ENCODE peak calls at places on chromosomes 2 and 18, in seven cellular contexts. K is H9, Y is IMR-90, N is mesenchymal stem cell, R is neuronal stem cell, Q is mesendoderm, J is H1. V is an unnamed sample. For H3K79me1, the result is how much of the 10 kb centered on the place peaks cover.

GRCh38 chr2:72271766-72272615 is 124.3 kb upstream of the CYP26B1 start:
- DNase-seq in R (no peak), N (no peak), K (no peak), Y (no peak), Q (no peak), J (no peak), V (no peak)

GRCh38 chr2:72669121-72669520 is 156.7 kb downstream of the EXOC6B start:
- DNase-seq in J (no peak), R (no peak), N (no peak), Q (no peak), K (no peak), Y (peak), V (no peak)

GRCh38 chr2:83364264-83364663 is 1094.8 kb downstream of the SUCLG1 start:
- DNase-seq in Y (no peak), N (no peak), R (no peak), J (no peak), K (no peak), Q (no peak), V (peak)

GRCh38 chr2:47205576-47206141 is 50.6 kb upstream of the STPG4 start:
- DNase-seq in Q (peak), K (no peak), J (peak), Y (peak), N (no peak), R (no peak), V (no peak)

GRCh38 chr2:19801367-19802087 is 100.3 kb downstream of the TTC32 start:
- DNase-seq in J (no peak), R (no peak), Q (no peak), K (no peak), Y (peak), N (peak), V (peak)

GRCh38 chr2:227152093-227152766 is 11.8 kb downstream of the COL4A4 start:
- DNase-seq in R (no peak), K (no peak), J (no peak), N (no peak), Y (no peak), Q (no peak), V (no peak)

GRCh38 chr2:78780321-78780720 is 245.2 kb upstream of the REG3G start:
- DNase-seq in Y (no peak), Q (no peak), N (peak), K (no peak), R (no peak), J (no peak), V (no peak)

GRCh38 chr2:196291873-196292800 is 120.8 kb upstream of the STK17B start:
- DNase-seq in R (no peak), J (no peak), Y (no peak), N (no peak), Q (peak), K (no peak), V (peak)

GRCh38 chr2:74198461-74199274 is at the start of gene MTHFD2:
- DNase-seq in K (peak), J (peak), R (peak), N (peak), Y (peak), Q (peak), V (peak)

GRCh38 chr2:173126819-173127218 is 51.2 kb downstream of the MAP3K20 start:
- DNase-seq in Q (no peak), Y (peak), N (peak), R (no peak), K (no peak), J (no peak), V (no peak)

GRCh38 chr2:186645999-186646398 is 47.9 kb upstream of the FAM171B start:
- DNase-seq in R (no peak), Q (no peak), Y (peak), J (no peak), N (no peak), K (no peak), V (no peak)

GRCh38 chr2:63589148-63589972 is 597 bp downstream of the MDH1 start:
- DNase-seq in K (no peak), Q (peak), Y (no peak), R (no peak), N (peak), J (no peak), V (no peak)

GRCh38 chr2:119694994-119695521 is 16.1 kb downstream of the TMEM177 start:
- DNase-seq in J (no peak), Y (peak), N (peak), R (no peak), Q (peak), K (no peak), V (no peak)

GRCh38 chr18:13372405-13372995 is 153.9 kb downstream of the LDLRAD4 start:
- DNase-seq in J (no peak), N (no peak), Y (no peak), Q (no peak), K (no peak), R (no peak), V (no peak)

GRCh38 chr2:44686561-44686960 is 254.9 kb upstream of the SIX3 start:
- DNase-seq in N (no peak), Y (peak), J (no peak), R (no peak), K (no peak), Q (no peak), V (no peak)

GRCh38 chr18:69730664-69731063 is 217.0 kb downstream of the CD226 start:
- DNase-seq in J (no peak), K (no peak), Q (no peak), R (no peak), Y (no peak), N (no peak), V (no peak)

GRCh38 chr2:65636024-65636423 is 203.6 kb upstream of the SPRED2 start:
- DNase-seq in J (no peak), N (no peak), R (no peak), K (no peak), Y (no peak), Q (no peak), V (no peak)

GRCh38 chr18:7094432-7094831 is 23.2 kb downstream of the LAMA1 start:
- DNase-seq in K (no peak), N (no peak), R (no peak), Y (no peak), Q (no peak), J (no peak), V (no peak)

GRCh38 chr2:28250006-28250405 is 142.7 kb upstream of the FOSL2 start:
- DNase-seq in Q (peak), J (no peak), R (no peak), N (peak), Y (peak), K (no peak), V (peak)

GRCh38 chr2:149601141-149601796 is 13.7 kb upstream of the MMADHC start:
- DNase-seq in Q (no peak), J (no peak), N (peak), K (no peak), R (no peak), Y (peak), V (no peak)

GRCh38 chr2:159168707-159169106 is 117.8 kb downstream of the WDSUB1 start:
- DNase-seq in J (no peak), Y (peak), Q (peak), N (peak), K (no peak), R (no peak), V (no peak)

GRCh38 chr2:220143336-220143735 is 515.9 kb downstream of the SLC4A3 start:
- DNase-seq in Y (peak), R (no peak), N (peak), Q (peak), J (no peak), K (no peak), V (peak)

GRCh38 chr2:23492337-23492675 is 107.3 kb downstream of the KLHL29 start:
- DNase-seq in Q (no peak), Y (no peak), J (no peak), K (no peak), R (no peak), N (no peak), V (no peak)

GRCh38 chr2:177397501-177398289 is 5.1 kb downstream of the AGPS start:
- DNase-seq in R (no peak), Y (peak), Q (no peak), K (no peak), N (peak), J (no peak), V (peak)

GRCh38 chr2:214830794-214831346 is 21.4 kb upstream of the BARD1 start:
- DNase-seq in J (no peak), N (peak), R (no peak), Q (peak), Y (peak), K (peak), V (no peak)

DNA sequence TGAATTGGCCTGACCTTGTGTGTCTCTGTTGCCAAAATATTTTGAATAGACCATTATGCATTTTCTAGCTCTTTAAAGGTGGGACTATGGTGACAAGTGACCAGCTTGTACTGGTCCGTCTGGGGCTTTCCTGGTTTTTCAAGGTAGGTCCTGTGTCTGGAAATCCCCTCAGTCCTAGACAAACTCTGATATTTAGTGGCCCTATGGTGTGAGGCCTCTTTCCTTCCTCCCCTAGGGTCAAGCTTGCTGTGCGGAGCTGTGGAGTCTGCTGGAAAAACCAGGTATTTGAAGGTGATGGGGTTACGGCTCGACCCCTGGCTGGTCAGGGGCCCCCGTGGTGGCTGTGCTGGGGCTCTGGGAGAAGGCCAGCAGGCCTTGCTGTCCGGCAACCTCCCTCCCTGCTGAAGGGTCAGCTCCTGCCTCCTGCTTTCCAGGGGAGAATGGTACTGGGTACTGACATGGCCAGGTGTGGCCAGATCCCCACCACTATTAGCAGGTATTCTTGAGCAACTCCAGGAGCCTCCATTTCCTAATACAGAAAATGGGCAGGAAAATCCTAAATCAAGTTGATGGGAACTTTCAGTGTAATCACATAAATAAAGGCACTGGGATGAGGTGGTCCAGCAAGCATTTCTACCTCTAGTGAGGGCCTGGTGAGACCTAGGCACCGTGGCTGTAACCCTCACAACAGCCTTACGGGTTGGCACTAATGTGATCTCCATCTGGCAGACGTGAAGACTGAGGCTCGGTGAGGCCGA is 86.2 kb upstream of the HS6ST1 start:
- DNase-seq in N (no peak), R (no peak), K (no peak), J (no peak), Q (no peak), Y (no peak), V (no peak)
- H3K79me1 ChIP-seq in N (under half), R (under half), K (under half), J (under half), Q (under half), Y (under half), V (under half)

DNA sequence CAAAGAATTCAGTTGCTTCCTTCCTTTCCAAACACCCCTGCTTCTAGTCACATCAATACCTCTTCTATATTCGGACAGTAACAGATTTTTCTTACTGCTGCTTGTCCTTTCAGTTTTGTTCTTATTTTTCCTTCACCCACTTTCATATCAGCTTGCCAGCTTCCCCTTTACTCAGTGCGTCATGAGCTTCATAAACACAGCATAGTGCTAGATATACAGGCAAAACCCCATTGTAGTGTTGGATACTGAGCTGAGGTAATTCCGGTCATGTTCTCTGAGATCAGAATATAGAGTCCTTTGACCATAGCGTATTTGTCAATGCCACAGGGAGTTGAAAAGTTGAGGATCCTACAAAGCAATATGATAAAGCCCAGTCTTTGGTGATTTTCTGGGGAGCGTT is 2.4 kb downstream of the FARP2 start:
- DNase-seq in R (no peak), Y (no peak), K (no peak), N (no peak), J (no peak), Q (no peak), V (no peak)
- H2BK120ac ChIP-seq in R (no peak), Y (no peak), K (no peak), N (no peak), J (no peak), Q (no peak), V (no peak)

GRCh38 chr2:104976603-104977120 is 61.2 kb upstream of the MRPS9 start:
- DNase-seq in R (no peak), J (peak), K (peak), Y (no peak), Q (peak), N (no peak), V (no peak)

GRCh38 chr2:104982111-104982510 is 55.8 kb upstream of the MRPS9 start:
- DNase-seq in Q (no peak), N (no peak), R (no peak), K (no peak), Y (no peak), J (no peak), V (no peak)

GRCh38 chr2:104975371-104975770 is 62.5 kb upstream of the MRPS9 start:
- DNase-seq in Y (no peak), Q (no peak), R (no peak), K (no peak), J (no peak), N (no peak), V (no peak)

DNA sequence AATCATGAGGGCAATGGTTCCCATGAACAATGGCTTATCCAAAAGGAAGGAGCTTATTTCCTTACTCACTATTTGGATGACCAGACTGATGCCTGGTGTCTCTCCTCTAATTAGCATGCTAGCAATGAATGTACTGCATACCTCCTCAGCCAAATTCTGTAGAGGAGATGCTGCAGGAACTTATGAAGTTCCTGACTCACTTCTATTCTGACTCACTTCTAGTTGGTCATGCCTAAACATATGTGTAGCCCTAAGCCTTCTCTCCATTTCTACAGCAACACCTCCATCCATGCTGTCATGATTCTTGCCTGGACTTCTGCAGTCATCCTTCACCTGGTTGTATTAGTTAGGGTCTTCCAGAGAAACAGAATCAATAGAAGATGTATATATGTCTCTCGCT is 59.9 kb upstream of the MRPS9 start:
- DNase-seq in K (no peak), J (no peak), N (no peak), Y (no peak), Q (no peak), R (no peak), V (no peak)
- H3K4me2 ChIP-seq in K (no peak), J (no peak), N (no peak), Y (no peak), Q (no peak), R (no peak), V (no peak)

DNA sequence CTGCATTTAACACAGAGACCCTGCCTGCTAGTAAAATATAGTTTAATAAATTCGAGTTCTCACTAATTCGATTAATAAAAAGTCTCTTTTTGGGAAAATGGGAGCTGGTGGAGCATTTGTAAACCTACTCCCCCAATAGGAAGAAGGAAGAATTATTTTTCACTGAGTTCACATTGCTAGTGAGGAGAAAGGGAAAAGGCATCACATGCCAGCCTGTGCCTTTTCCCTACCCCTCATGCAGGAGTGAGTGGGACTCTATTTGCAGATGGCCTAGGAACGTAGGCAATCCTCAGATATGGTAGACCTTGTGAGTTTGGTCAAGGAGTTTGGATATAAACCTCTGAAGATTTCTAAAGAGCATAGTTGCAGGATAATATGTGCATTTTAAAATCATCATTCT is 218.4 kb upstream of the TRIB2 start:
- DNase-seq in Q (no peak), N (no peak), J (no peak), K (no peak), Y (no peak), R (no peak), V (no peak)
- H3K79me1 ChIP-seq in Q (under half), N (under half), J (under half), K (under half), Y (under half), R (under half), V (under half)